ENCODE peak calls at places on chromosome 15, in ten cellular contexts. G is pancreas; S is activated CD8-positive, alpha-beta T cell treated with anti-CD3 and anti-CD28 coated beads for 36 hours; U is psoas muscle; V is WERI-Rb-1; Y is endothelial cell; L is B cell; J is tibial nerve; E is fibroblast of pulmonary artery; M is brain microvascular endothelial cell. K is an unnamed sample.

GRCh38 chr15:90883971-90884718 is at the start of gene FES:
- DNase-seq in L (peak), Y (peak), V (no peak), E (peak), U (peak), J (peak), S (no peak), M (no peak), G (peak), K (no peak)

GRCh38 chr15:70447927-70448698 is 315.2 kb downstream of the UACA start:
- DNase-seq in Y (no peak), L (peak), M (no peak), U (no peak), S (peak), E (no peak), V (no peak), J (no peak), G (no peak), K (peak)

GRCh38 chr15:93485922-93486327 is 396.9 kb upstream of the RGMA start:
- DNase-seq in J (peak), M (no peak), Y (no peak), U (peak), S (no peak), E (no peak), L (no peak), G (peak), V (no peak), K (no peak)

GRCh38 chr15:40731034-40731433 is 24.0 kb downstream of the RMDN3 start:
- DNase-seq in J (no peak), E (peak), Y (no peak), S (no peak), L (no peak), G (no peak), M (no peak), U (no peak), V (no peak), K (no peak)

GRCh38 chr15:29133791-29134190 is 135.8 kb downstream of the NSMCE3 start:
- DNase-seq in G (no peak), U (peak), V (no peak), S (no peak), Y (no peak), M (no peak), E (no peak), J (no peak), L (no peak), K (no peak)

GRCh38 chr15:98413973-98414546 is 234.3 kb upstream of the IGF1R start:
- DNase-seq in E (no peak), V (no peak), L (no peak), Y (no peak), J (no peak), G (no peak), S (no peak), M (no peak), U (peak), K (no peak)

GRCh38 chr15:100945006-100945405 is 25.8 kb downstream of the LRRK1 start:
- DNase-seq in S (no peak), M (no peak), J (no peak), G (no peak), Y (no peak), L (no peak), E (no peak), U (no peak), V (no peak), K (no peak)

GRCh38 chr15:50250789-50251394 is 14.6 kb downstream of the HDC start:
- DNase-seq in E (no peak), M (no peak), Y (no peak), S (no peak), L (no peak), U (no peak), J (no peak), V (peak), G (no peak), K (no peak)

GRCh38 chr15:45448066-45448510 is 69.7 kb upstream of the GATM start:
- DNase-seq in Y (no peak), V (no peak), U (no peak), G (peak), J (no peak), M (no peak), S (no peak), L (no peak), E (no peak), K (no peak)

GRCh38 chr15:96121521-96121920 is 209.0 kb upstream of the NR2F2 start:
- DNase-seq in G (no peak), M (peak), U (no peak), V (no peak), S (no peak), Y (no peak), L (no peak), J (no peak), E (peak), K (no peak)

GRCh38 chr15:74136584-74137543 is 6.5 kb downstream of the ISLR2 start:
- DNase-seq in U (no peak), J (no peak), M (no peak), G (no peak), L (no peak), V (no peak), Y (no peak), S (no peak), E (peak), K (no peak)

GRCh38 chr15:34038404-34039179 is 412 bp downstream of the AVEN start:
- DNase-seq in U (peak), E (peak), J (peak), Y (peak), M (peak), V (peak), S (peak), G (peak), L (peak), K (peak)

GRCh38 chr15:79738198-79738597 is 158.6 kb downstream of the MTHFS start:
- DNase-seq in V (no peak), J (no peak), S (no peak), M (no peak), G (no peak), E (no peak), Y (no peak), U (no peak), L (no peak), K (no peak)

GRCh38 chr15:42456539-42456938 is 34.4 kb downstream of the ZNF106 start:
- DNase-seq in U (no peak), M (no peak), V (no peak), E (peak), G (no peak), S (no peak), Y (no peak), L (no peak), J (no peak), K (no peak)

GRCh38 chr15:83929619-83930018 is 275.7 kb downstream of the ADAMTSL3 start:
- DNase-seq in E (no peak), M (no peak), S (no peak), V (no peak), L (no peak), U (no peak), J (no peak), Y (no peak), G (no peak), K (no peak)

GRCh38 chr15:63439536-63440264 is 58.1 kb upstream of the CA12 start:
- DNase-seq in Y (no peak), L (no peak), S (peak), J (no peak), U (no peak), V (no peak), G (no peak), E (no peak), M (no peak), K (no peak)

GRCh38 chr15:45795487-45796069 is 160.7 kb downstream of the SQOR start:
- DNase-seq in G (peak), M (peak), S (peak), Y (peak), J (no peak), U (no peak), E (peak), L (no peak), V (peak), K (no peak)

GRCh38 chr15:94383706-94384105 is 152.3 kb downstream of the MCTP2 start:
- DNase-seq in J (no peak), V (no peak), Y (no peak), U (no peak), G (no peak), E (no peak), S (no peak), L (no peak), M (peak), K (no peak)

GRCh38 chr15:76863123-76863522 is 42.0 kb downstream of the SCAPER start:
- DNase-seq in M (no peak), J (no peak), Y (no peak), L (no peak), U (no peak), V (no peak), E (no peak), S (no peak), G (no peak), K (no peak)

GRCh38 chr15:60871731-60872130 is 357.4 kb downstream of the RORA start:
- DNase-seq in M (no peak), V (no peak), S (no peak), Y (no peak), E (peak), L (no peak), G (no peak), J (no peak), U (no peak), K (no peak)

GRCh38 chr15:59439571-59439970 is 1.6 kb downstream of the FAM81A start:
- DNase-seq in M (no peak), E (no peak), J (no peak), G (no peak), V (no peak), Y (no peak), S (no peak), L (no peak), U (no peak), K (no peak)

GRCh38 chr15:44045661-44046060 is 149.4 kb downstream of the FRMD5 start:
- DNase-seq in U (no peak), V (no peak), G (no peak), M (no peak), Y (no peak), J (no peak), S (no peak), L (no peak), E (no peak), K (no peak)

GRCh38 chr15:82942691-82943090 is 9.8 kb downstream of the HOMER2 start:
- DNase-seq in E (no peak), J (no peak), Y (no peak), M (no peak), S (no peak), U (peak), L (no peak), V (no peak), G (peak), K (no peak)

GRCh38 chr15:87907676-87908446 is 348.7 kb downstream of the NTRK3 start:
- DNase-seq in G (no peak), J (no peak), M (no peak), L (no peak), U (no peak), Y (no peak), V (no peak), E (no peak), S (no peak), K (no peak)

DNA sequence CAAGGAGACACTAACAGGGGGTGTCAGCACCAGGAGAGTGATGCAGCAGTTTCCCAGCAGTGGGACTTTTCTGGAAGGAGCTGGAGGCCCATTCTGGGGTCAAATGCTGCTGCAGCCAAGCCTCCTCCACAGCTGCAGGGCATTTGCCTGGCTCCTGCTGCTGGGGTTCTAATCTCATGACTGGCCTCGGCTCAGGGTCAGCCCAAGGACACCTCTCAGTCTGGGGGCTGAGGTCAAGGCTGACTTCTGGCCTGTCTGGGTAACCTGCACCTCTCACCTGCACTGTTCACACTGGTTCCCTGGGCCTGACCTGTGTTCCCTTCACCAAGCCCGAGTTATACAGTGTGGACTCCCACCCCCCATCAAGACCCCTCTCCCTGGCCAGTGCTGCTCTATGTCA is 10.4 kb upstream of the C15orf39 start:
- DNase-seq in U (no peak), S (no peak), J (no peak), M (no peak), G (no peak), Y (no peak), V (no peak), L (no peak), E (no peak), K (no peak)
- TF ChIP-seq CTCF in U (no peak), S (no peak), J (no peak), M (no peak), G (no peak), Y (no peak), V (no peak), L (no peak), E (no peak), K (no peak)

GRCh38 chr15:49188933-49189332 is 18.9 kb downstream of the GALK2 start:
- DNase-seq in G (no peak), U (no peak), V (no peak), S (no peak), M (no peak), J (no peak), E (no peak), Y (no peak), L (no peak), K (no peak)
- TF ChIP-seq CTCF in G (no peak), U (no peak), V (no peak), S (no peak), M (no peak), J (no peak), E (no peak), Y (no peak), L (no peak), K (no peak)

DNA sequence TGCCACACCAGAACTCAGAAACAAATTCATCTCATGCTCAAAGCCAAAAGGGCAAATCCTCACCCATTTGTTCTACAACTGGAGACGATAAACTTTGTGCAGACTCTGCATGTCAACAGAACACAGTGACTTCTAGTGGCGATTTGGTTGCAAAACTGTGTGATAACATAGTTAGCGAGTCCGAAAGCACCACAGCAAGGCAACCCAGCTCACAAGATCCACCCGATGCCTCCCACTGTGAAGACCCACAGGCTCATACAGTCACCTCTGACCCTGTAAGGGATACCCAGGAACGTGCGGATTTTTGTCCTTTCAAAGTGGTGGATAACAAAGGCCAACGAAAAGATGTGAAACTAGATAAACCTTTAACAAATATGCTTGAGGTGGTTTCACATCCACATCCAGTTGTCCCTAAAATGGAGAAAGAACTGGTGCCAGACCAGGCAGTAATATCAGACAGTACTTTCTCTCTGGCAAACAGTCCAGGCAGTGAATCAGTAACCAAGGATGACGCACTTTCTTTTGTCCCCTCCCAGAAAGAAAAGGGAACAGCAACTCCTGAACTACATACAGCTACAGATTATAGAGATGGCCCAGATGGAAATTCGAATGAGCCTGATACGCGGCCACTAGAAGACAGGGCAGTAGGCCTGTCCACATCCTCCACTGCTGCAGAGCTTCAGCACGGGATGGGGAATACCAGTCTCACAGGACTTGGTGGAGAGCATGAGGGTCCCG is 199.7 kb downstream of the AKAP13 start:
- DNase-seq in G (peak), U (no peak), L (peak), V (no peak), J (peak), E (peak), S (no peak), M (no peak), Y (no peak), K (no peak)
- TF ChIP-seq CTCF in G (no peak), U (no peak), L (no peak), V (peak), J (no peak), E (peak), S (no peak), M (no peak), Y (no peak), K (no peak)

DNA sequence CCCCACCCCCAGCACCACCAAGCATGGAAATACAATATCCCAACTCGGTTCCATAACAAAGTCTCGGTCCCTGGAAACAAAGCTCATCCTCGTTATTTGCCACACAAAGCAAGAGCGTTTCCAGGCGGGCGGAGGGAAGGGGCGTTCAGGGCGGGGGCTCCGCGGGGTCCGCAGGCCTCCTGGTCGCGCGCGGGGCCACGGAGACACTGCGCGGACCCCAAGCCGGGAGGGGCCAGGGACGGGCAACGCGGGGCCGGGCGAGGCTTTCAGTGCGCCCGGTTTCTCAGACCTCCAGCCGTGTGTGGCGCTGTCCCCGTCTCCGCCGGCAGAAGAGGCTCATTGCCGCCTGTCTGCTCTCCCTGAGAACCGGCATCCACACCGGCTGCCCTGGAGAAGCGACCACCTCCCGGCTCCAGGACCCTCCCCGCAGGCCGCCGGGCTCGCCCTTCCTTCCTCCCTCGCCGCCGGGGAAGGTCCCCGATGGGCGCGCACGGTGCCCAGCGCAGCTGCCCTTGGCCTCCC is 329.0 kb downstream of the OCA2 start:
- DNase-seq in Y (no peak), U (no peak), S (no peak), E (no peak), V (no peak), L (no peak), J (no peak), M (no peak), G (no peak), K (no peak)
- TF ChIP-seq CTCF in Y (no peak), U (no peak), S (no peak), E (no peak), V (no peak), L (no peak), J (no peak), M (no peak), G (no peak), K (no peak)

K was measured in mesothelial cell of epicardium.